ENCODE peak calls at places on chromosome 14, in ten cellular contexts. G, L, N, O, F, I, Q, P, U and A are unnamed samples. For H3K9me3 and H3K36me3, the result is how much of the 10 kb centered on the place peaks cover.

GRCh38 chr14:87990687-87991086 is 2.3 kb downstream of the GALC start:
- DNase-seq in L (no peak), G (no peak), O (no peak), Q (no peak), P (no peak), U (no peak), F (no peak), I (no peak), N (no peak), A (no peak)

GRCh38 chr14:32494566-32495434 is 165.7 kb downstream of the AKAP6 start:
- DNase-seq in F (no peak), Q (no peak), O (peak), L (no peak), P (peak), I (no peak), G (no peak), N (no peak), U (no peak), A (no peak)

GRCh38 chr14:41349289-41349910 is 257.3 kb upstream of the LRFN5 start:
- DNase-seq in G (no peak), O (no peak), F (no peak), L (no peak), P (peak), I (no peak), U (no peak), Q (no peak), N (no peak), A (no peak)

GRCh38 chr14:63662776-63663175 is 21.1 kb upstream of the WDR89 start:
- DNase-seq in N (no peak), I (no peak), G (no peak), U (no peak), O (no peak), F (no peak), L (no peak), Q (no peak), P (no peak), A (no peak)

GRCh38 chr14:104223101-104223809 is 84.9 kb downstream of the KIF26A start:
- DNase-seq in N (no peak), O (no peak), Q (no peak), G (no peak), P (peak), U (peak), I (no peak), L (no peak), F (no peak), A (peak)

GRCh38 chr14:96206461-96206860 is 1.8 kb downstream of the BDKRB2 start:
- DNase-seq in Q (peak), G (no peak), I (no peak), F (no peak), U (peak), O (no peak), P (no peak), L (no peak), N (no peak), A (no peak)

GRCh38 chr14:105338392-105338791 is 23.8 kb downstream of the PACS2 start:
- DNase-seq in U (no peak), N (no peak), G (no peak), Q (no peak), O (no peak), F (no peak), I (no peak), L (no peak), P (no peak), A (no peak)

GRCh38 chr14:78752789-78753188 is 582.6 kb downstream of the NRXN3 start:
- DNase-seq in U (peak), L (no peak), O (no peak), G (no peak), N (no peak), I (no peak), Q (no peak), P (no peak), F (no peak), A (no peak)

GRCh38 chr14:74313601-74314000 is 10.9 kb upstream of the ABCD4 start:
- DNase-seq in P (no peak), O (no peak), U (no peak), N (no peak), G (no peak), F (no peak), I (no peak), L (no peak), Q (no peak), A (no peak)

GRCh38 chr14:50943261-50943942 is 881 bp downstream of the PYGL start:
- DNase-seq in L (no peak), P (peak), I (no peak), F (peak), N (no peak), G (no peak), U (peak), Q (peak), O (peak), A (no peak)

GRCh38 chr14:37253905-37254304 is 56.2 kb downstream of the MIPOL1 start:
- DNase-seq in G (no peak), U (peak), N (no peak), F (no peak), O (peak), L (no peak), Q (peak), P (no peak), I (no peak), A (no peak)

GRCh38 chr14:99321236-99321925 is 49.4 kb upstream of the BCL11B start:
- DNase-seq in Q (no peak), L (no peak), G (no peak), N (no peak), P (no peak), I (no peak), O (no peak), U (no peak), F (no peak), A (no peak)

DNA sequence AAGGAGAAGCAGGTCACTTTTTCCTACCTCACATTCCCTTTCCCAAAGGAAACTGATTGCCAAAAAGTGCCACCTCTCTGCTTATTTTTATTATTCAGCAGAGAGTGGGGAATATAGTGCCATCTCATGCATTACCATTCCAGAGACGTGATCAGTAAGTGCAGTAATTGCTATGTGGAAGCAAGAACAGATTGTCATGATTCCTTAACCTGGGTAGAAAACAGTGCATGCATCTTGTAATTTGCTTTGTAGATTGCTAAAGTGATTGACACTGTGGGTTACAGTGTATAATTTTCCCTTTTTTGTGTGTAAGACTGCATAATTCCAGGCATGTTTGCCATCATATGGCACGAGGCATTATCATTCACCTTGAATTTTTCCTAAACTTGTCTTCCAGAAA is 332.5 kb downstream of the DIO2 start:
- DNase-seq in Q (no peak), L (no peak), G (no peak), I (no peak), U (no peak), N (no peak), F (no peak), P (no peak), O (no peak), A (no peak)
- H3K9me3 ChIP-seq in Q (under half), L (under half), G (under half), I (under half), U (under half), N (under half), F (under half), P (under half), O (under half), A (under half)

GRCh38 chr14:100568164-100568997 is 18.8 kb downstream of the BEGAIN start:
- DNase-seq in L (no peak), F (no peak), Q (no peak), P (no peak), O (no peak), U (no peak), G (no peak), I (no peak), N (no peak), A (no peak)

GRCh38 chr14:100566586-100566985 is 20.6 kb downstream of the BEGAIN start:
- DNase-seq in U (no peak), I (no peak), Q (no peak), G (no peak), N (no peak), P (no peak), F (no peak), O (no peak), L (no peak), A (no peak)

GRCh38 chr14:100566119-100566518 is 21.1 kb downstream of the BEGAIN start:
- DNase-seq in U (peak), O (no peak), F (no peak), G (no peak), L (no peak), P (no peak), I (no peak), Q (no peak), N (no peak), A (no peak)

GRCh38 chr14:100567877-100568163 is 19.4 kb downstream of the BEGAIN start:
- DNase-seq in G (no peak), F (no peak), I (no peak), U (no peak), L (no peak), Q (no peak), N (no peak), P (no peak), O (no peak), A (no peak)

DNA sequence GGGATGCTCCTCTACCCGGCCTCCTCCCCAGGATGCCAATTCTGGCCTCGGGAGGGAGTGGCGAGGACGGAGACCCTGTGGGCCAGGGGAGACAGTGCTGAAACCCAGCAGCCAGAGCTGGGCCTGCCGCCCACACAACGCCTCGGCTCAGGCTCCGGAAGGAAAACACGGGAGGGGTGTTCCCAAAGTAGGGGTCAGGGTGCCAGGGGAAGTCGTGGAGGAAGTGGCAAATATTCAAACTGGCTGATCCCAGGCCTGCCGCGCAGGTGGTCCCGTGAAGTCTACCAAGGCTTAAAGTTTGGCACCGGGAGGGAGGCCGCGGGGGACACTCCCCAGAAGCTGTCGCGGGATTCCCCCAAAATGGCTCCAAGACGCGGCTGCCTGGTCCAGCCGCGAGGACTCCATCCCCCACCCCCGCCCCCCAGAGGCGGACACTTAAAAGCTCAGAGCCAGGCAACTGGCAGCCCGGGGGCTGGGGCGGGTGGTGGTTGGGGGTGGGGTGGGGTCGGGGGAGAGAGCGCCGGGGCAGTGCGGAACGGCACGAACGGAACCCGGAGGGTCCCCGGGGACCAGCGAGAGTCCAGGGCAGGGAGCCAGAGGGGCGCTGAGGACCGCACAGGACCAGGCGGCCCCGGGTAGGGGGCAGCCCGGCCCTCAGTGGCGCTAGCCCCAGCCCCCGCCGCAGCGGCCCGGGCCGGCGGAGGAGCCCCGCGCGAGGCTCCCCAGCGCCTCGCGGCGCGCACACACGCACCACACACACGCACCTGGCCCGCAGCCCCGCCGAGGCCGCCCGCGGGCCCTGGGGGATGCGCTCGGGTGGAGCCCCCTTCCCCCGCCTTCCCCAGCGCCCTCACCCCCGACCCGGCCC is 20.0 kb downstream of the BEGAIN start:
- DNase-seq in N (no peak), O (no peak), F (no peak), I (no peak), P (no peak), Q (no peak), L (no peak), U (no peak), G (no peak), A (peak)
- H3K4me3 ChIP-seq in N (no peak), O (no peak), F (peak), I (peak), P (peak), Q (no peak), L (peak), U (no peak), G (peak), A (peak)

DNA sequence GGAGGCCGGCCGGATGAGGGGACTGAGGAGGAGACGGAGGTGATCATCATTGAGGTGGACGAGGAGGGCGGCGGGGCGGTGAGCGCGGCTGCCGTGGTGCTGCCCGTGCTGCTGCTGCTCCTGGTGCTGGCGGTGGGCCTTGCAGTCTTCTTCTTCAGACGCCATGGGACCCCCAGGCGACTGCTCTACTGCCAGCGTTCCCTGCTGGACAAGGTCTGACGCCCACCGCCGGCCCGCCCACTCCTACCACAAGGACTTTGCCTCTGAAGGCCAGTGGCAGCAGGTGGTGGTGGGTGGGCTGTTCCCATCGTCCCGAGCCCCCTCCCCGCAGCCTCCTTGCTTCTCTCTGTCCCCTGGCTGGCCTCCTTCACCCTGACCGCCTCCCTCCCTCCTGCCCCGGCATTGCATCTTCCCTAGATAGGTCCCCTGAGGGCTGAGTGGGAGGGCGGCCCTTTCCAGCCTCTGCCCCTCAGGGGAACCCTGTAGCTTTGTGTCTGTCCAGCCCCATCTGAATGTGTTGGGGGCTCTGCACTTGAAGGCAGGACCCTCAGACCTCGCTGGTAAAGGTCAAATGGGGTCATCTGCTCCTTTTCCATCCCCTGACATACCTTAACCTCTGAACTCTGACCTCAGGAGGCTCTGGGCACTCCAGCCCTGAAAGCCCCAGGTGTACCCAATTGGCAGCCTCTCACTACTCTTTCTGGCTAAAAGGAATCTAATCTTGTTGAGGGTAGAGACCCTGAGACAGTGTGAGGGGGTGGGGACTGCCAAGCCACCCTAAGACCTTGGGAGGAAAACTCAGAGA is 9.6 kb downstream of the MMP14 start:
- DNase-seq in N (no peak), P (no peak), I (no peak), Q (no peak), U (no peak), F (no peak), O (no peak), L (no peak), G (no peak), A (no peak)
- H3K36me3 ChIP-seq in N (under half), P (under half), I (under half), Q (under half), U (under half), F (half or more), O (half or more), L (under half), G (under half), A (under half)

GRCh38 chr14:28926091-28926490 is 159.5 kb downstream of the FOXG1 start:
- DNase-seq in G (no peak), I (no peak), Q (no peak), F (no peak), P (no peak), N (no peak), L (no peak), O (no peak), U (no peak), A (no peak)
- H3K9me3 ChIP-seq in G (under half), I (under half), Q (under half), F (under half), P (under half), N (under half), L (under half), O (under half), U (under half), A (under half)

GRCh38 chr14:21101802-21102413 is 1.0 kb downstream of the TMEM253 start:
- DNase-seq in L (no peak), N (no peak), Q (peak), O (no peak), I (no peak), P (no peak), F (no peak), U (no peak), G (no peak), A (no peak)
- H3K4me3 ChIP-seq in L (no peak), N (no peak), Q (no peak), O (no peak), I (no peak), P (no peak), F (no peak), U (no peak), G (no peak), A (no peak)

GRCh38 chr14:73208846-73209245 is 28.5 kb upstream of the PAPLN start:
- DNase-seq in P (no peak), U (no peak), O (no peak), G (no peak), L (no peak), F (no peak), Q (no peak), N (no peak), I (no peak), A (no peak)

GRCh38 chr14:73207615-73208014 is 29.7 kb upstream of the PAPLN start:
- DNase-seq in O (no peak), U (no peak), F (no peak), I (no peak), Q (no peak), L (no peak), G (no peak), P (no peak), N (no peak), A (no peak)

GRCh38 chr14:73209943-73210342 is 27.4 kb upstream of the PAPLN start:
- DNase-seq in U (no peak), F (no peak), N (no peak), Q (peak), G (no peak), L (no peak), O (peak), I (no peak), P (no peak), A (no peak)

GRCh38 chr14:73211251-73211650 is 26.1 kb upstream of the PAPLN start:
- DNase-seq in Q (no peak), U (no peak), N (no peak), L (no peak), F (no peak), P (no peak), I (no peak), G (no peak), O (no peak), A (no peak)

GRCh38 chr14:73208390-73208789 is 28.9 kb upstream of the PAPLN start:
- DNase-seq in L (no peak), G (no peak), U (no peak), Q (no peak), N (no peak), O (no peak), F (no peak), I (no peak), P (no peak), A (no peak)
- H3K36me3 ChIP-seq in L (half or more), G (under half), U (under half), Q (under half), N (under half), O (under half), F (half or more), I (under half), P (under half), A (under half)

GRCh38 chr14:94888108-94888507 is 118.2 kb upstream of the GSC start:
- DNase-seq in Q (no peak), G (no peak), I (no peak), U (peak), F (no peak), L (no peak), O (no peak), P (no peak), N (no peak), A (no peak)

GRCh38 chr14:94890755-94891154 is 120.8 kb upstream of the GSC start:
- DNase-seq in P (no peak), N (no peak), I (no peak), U (no peak), F (no peak), G (no peak), Q (no peak), O (no peak), L (no peak), A (no peak)

GRCh38 chr14:94887591-94887990 is 117.7 kb upstream of the GSC start:
- DNase-seq in N (no peak), Q (no peak), I (no peak), P (no peak), F (no peak), U (no peak), L (no peak), G (no peak), O (no peak), A (no peak)

GRCh38 chr14:94886931-94887330 is 117.0 kb upstream of the GSC start:
- DNase-seq in N (no peak), Q (no peak), F (no peak), G (no peak), O (no peak), U (no peak), L (no peak), P (no peak), I (no peak), A (no peak)

DNA sequence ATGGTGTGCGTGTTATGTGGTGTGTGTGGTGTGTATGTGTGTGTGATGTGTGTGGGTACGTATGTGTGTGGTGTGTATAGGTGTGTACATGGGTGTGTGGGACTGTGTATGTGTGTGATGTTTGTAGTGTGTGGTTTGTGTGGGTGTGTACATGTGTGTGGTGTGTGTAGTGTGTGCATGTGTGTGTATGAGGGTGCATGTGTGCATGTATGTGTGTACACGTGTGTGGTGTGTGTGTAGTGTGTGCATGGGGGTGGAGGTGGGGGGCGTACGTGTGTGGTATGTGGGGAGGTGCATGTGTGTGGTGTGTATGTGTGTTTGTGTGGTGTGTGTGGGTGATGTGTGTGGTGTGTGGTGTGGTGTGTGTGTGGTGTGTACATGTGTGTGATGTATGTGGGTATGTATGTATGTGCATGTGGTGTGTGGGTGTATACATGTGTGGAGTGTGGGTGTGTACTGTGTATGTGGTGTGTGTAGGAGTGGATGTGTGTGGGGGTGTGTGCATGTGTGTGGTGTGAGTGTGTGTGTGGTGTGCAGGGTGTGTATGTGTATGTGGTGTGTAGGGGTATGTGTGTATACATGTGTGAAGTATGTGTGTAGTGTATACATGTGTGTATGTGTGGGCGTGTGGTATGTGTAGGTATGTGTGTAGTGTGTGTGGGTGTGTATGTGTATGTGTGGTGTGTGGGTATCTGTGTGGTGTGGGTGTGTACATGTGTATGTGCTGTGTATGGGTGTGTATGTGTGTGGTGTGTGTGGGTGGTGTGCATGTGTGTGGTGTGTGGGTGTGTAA is 119.8 kb upstream of the GSC start:
- DNase-seq in O (no peak), P (no peak), U (no peak), G (no peak), N (no peak), L (no peak), F (no peak), I (no peak), Q (no peak), A (no peak)
- H3K9me3 ChIP-seq in O (under half), P (under half), U (under half), G (under half), N (under half), L (under half), F (under half), I (under half), Q (under half), A (under half)

DNA sequence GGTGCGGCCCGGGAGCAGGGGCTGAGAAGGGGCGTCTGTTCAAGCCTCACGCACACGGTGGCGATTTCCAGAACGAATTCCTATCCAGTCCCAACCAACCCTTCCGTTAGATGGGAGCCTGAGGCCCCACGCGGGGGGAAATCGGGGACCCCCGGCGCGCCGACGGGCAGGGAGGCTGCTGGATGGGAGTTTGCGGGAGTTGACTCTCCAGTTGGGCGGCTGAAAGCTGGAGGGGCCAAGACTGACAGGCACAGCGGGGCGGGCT is 9.8 kb downstream of the EXOC3L4 start:
- DNase-seq in O (no peak), P (no peak), U (no peak), F (no peak), G (no peak), Q (no peak), L (no peak), N (no peak), I (no peak), A (no peak)
- H3K4me3 ChIP-seq in O (no peak), P (peak), U (no peak), F (peak), G (peak), Q (peak), L (no peak), N (no peak), I (peak), A (no peak)

GRCh38 chr14:64673329-64673728 is 30.9 kb upstream of the PLEKHG3 start:
- DNase-seq in P (no peak), O (no peak), I (no peak), L (no peak), U (no peak), Q (no peak), N (no peak), F (no peak), G (no peak), A (no peak)
- H3K36me3 ChIP-seq in P (under half), O (under half), I (under half), L (under half), U (under half), Q (under half), N (under half), F (under half), G (under half), A (under half)